ENCODE peak calls at places on chromosomes 7 and 10, in six cellular contexts. X is T-helper 17 cell, G is epithelial cell of proximal tubule, T is right atrium auricular region, H is Daoy, O is amniotic stem cell. D is an unnamed sample.

GRCh38 chr7:123485187-123485586 is 49.2 kb downstream of the IQUB start:
- DNase-seq in X (no peak), G (no peak), T (no peak), H (no peak), O (no peak), D (no peak)

GRCh38 chr10:122664501-122664900 is 35.1 kb downstream of the C10orf120 start:
- DNase-seq in X (no peak), G (no peak), T (no peak), H (no peak), O (no peak), D (no peak)

GRCh38 chr10:110758898-110759297 is 112.8 kb upstream of the PDCD4 start:
- DNase-seq in X (no peak), G (no peak), T (no peak), H (peak), O (peak), D (peak)

GRCh38 chr10:34186740-34187139 is 628.4 kb downstream of the PARD3 start:
- DNase-seq in X (no peak), G (no peak), T (no peak), H (no peak), O (no peak), D (no peak)

GRCh38 chr10:78651287-78651686 is 417.5 kb upstream of the ZMIZ1 start:
- DNase-seq in X (no peak), G (no peak), T (no peak), H (no peak), O (no peak), D (no peak)

GRCh38 chr7:97119747-97120146 is 2.2 kb downstream of the SDHAF3 start:
- DNase-seq in X (no peak), G (no peak), T (no peak), H (no peak), O (no peak), D (no peak)

GRCh38 chr10:90195288-90195840 is 494.0 kb downstream of the KIF20B start:
- DNase-seq in X (no peak), G (no peak), T (no peak), H (peak), O (no peak), D (no peak)

GRCh38 chr7:34225193-34225592 is 319.9 kb downstream of the BMPER start:
- DNase-seq in X (no peak), G (no peak), T (no peak), H (no peak), O (no peak), D (no peak)

GRCh38 chr10:71584461-71584860 is 135.1 kb downstream of the C10orf105 start:
- DNase-seq in X (no peak), G (no peak), T (no peak), H (peak), O (no peak), D (no peak)

GRCh38 chr10:78458983-78459638 is 425.4 kb downstream of the RPS24 start:
- DNase-seq in X (no peak), G (no peak), T (no peak), H (peak), O (no peak), D (no peak)

GRCh38 chr10:6103591-6103990 is 14.8 kb downstream of the RBM17 start:
- DNase-seq in X (no peak), G (no peak), T (no peak), H (no peak), O (no peak), D (no peak)

GRCh38 chr10:8052970-8053445 is 1.5 kb upstream of the GATA3 start:
- DNase-seq in X (no peak), G (no peak), T (no peak), H (no peak), O (no peak), D (no peak)

GRCh38 chr10:112490543-112490942 is 43.5 kb downstream of the VTI1A start:
- DNase-seq in X (no peak), G (no peak), T (no peak), H (no peak), O (no peak), D (no peak)

GRCh38 chr7:21030237-21030636 is 243.6 kb upstream of the SP8 start:
- DNase-seq in X (no peak), G (no peak), T (no peak), H (no peak), O (no peak), D (no peak)

GRCh38 chr7:95470452-95470851 is 15.3 kb upstream of the ASB4 start:
- DNase-seq in X (no peak), G (peak), T (no peak), H (peak), O (no peak), D (no peak)

GRCh38 chr7:124387056-124387455 is 354.2 kb upstream of the TMEM229A start:
- DNase-seq in X (no peak), G (no peak), T (no peak), H (no peak), O (no peak), D (no peak)

GRCh38 chr7:27547401-27547800 is 115.3 kb downstream of the HIBADH start:
- DNase-seq in X (no peak), G (peak), T (no peak), H (no peak), O (no peak), D (no peak)

GRCh38 chr10:100907175-100907574 is 5.6 kb upstream of the SLF2 start:
- DNase-seq in X (no peak), G (no peak), T (no peak), H (no peak), O (no peak), D (no peak)

GRCh38 chr7:1849351-1849951 is 179.4 kb downstream of the ELFN1 start:
- DNase-seq in X (peak), G (no peak), T (no peak), H (no peak), O (no peak), D (no peak)

GRCh38 chr10:97701438-97702064 is 12.0 kb upstream of the MARVELD1 start:
- DNase-seq in X (no peak), G (no peak), T (no peak), H (peak), O (peak), D (no peak)

GRCh38 chr10:71623098-71623985 is 96.2 kb downstream of the C10orf105 start:
- DNase-seq in X (no peak), G (no peak), T (no peak), H (peak), O (no peak), D (peak)

GRCh38 chr7:148060724-148061123 is 529.8 kb upstream of the C7orf33 start:
- DNase-seq in X (no peak), G (no peak), T (no peak), H (no peak), O (no peak), D (no peak)

GRCh38 chr7:88141025-88141424 is 78.8 kb downstream of the SRI start:
- DNase-seq in X (no peak), G (peak), T (no peak), H (peak), O (no peak), D (no peak)

GRCh38 chr10:71985542-71986250 is 21.5 kb downstream of the CHST3 start:
- DNase-seq in X (no peak), G (no peak), T (no peak), H (no peak), O (no peak), D (no peak)

GRCh38 chr7:6365451-6365850 is 82.3 kb downstream of the DAGLB start:
- DNase-seq in X (no peak), G (no peak), T (no peak), H (no peak), O (no peak), D (no peak)

GRCh38 chr7:123199869-123200268 is at the start of gene SLC13A1:
- DNase-seq in X (no peak), G (no peak), T (no peak), H (no peak), O (no peak), D (no peak)

GRCh38 chr7:128203047-128203491 is 38.0 kb upstream of the LEP start:
- DNase-seq in X (no peak), G (no peak), T (no peak), H (no peak), O (no peak), D (no peak)

GRCh38 chr10:113071446-113071845 is 121.4 kb downstream of the TCF7L2 start:
- DNase-seq in X (no peak), G (no peak), T (peak), H (peak), O (no peak), D (no peak)

GRCh38 chr10:18417950-18418527 is 233.3 kb downstream of the NSUN6 start:
- DNase-seq in X (no peak), G (no peak), T (no peak), H (no peak), O (no peak), D (no peak)

GRCh38 chr10:124401633-124402032 is 17.1 kb downstream of the OAT start:
- DNase-seq in X (no peak), G (no peak), T (no peak), H (no peak), O (no peak), D (no peak)

GRCh38 chr10:2895616-2896196 is 171.6 kb upstream of the PFKP start:
- DNase-seq in X (no peak), G (no peak), T (peak), H (no peak), O (no peak), D (no peak)

GRCh38 chr10:75651452-75651851 is 220.0 kb downstream of the LRMDA start:
- DNase-seq in X (no peak), G (no peak), T (no peak), H (peak), O (no peak), D (peak)

GRCh38 chr7:109437957-109438356 is 868.3 kb downstream of the DNAJB9 start:
- DNase-seq in X (no peak), G (no peak), T (no peak), H (no peak), O (no peak), D (no peak)

GRCh38 chr7:5681979-5682546 is 99.4 kb downstream of the RNF216 start:
- DNase-seq in X (no peak), G (no peak), T (no peak), H (no peak), O (no peak), D (no peak)

GRCh38 chr10:8473205-8473604 is 418.7 kb downstream of the GATA3 start:
- DNase-seq in X (no peak), G (no peak), T (no peak), H (peak), O (no peak), D (no peak)

GRCh38 chr7:749121-749520 is 22.0 kb upstream of the PRKAR1B start:
- DNase-seq in X (no peak), G (no peak), T (peak), H (no peak), O (no peak), D (no peak)

GRCh38 chr10:63719174-63719856 is 198.1 kb downstream of the REEP3 start:
- DNase-seq in X (no peak), G (no peak), T (no peak), H (no peak), O (no peak), D (no peak)

D was measured in SW 1271.